ENCODE peak calls at places on chromosome 13, in eight cellular contexts. O is GM23248, W is left ventricle myocardium inferior, H is cardiac muscle cell, C is iPS DF 6.9, G is A549, U is fibroblast of lung, Q is A673. X is an unnamed sample. For H3K4me1, the result is how much of the 10 kb centered on the place peaks cover.

GRCh38 chr13:73657821-73658540 is 476.2 kb downstream of the KLF12 start:
- DNase-seq in O (peak), H (no peak), G (no peak), U (peak), C (no peak), Q (peak), W (peak), X (peak)

GRCh38 chr13:46778879-46779278 is 18.1 kb downstream of the ESD start:
- DNase-seq in Q (no peak), C (no peak), G (no peak), H (no peak), U (peak), W (no peak), O (peak), X (no peak)

GRCh38 chr13:28059214-28059613 is 41.2 kb downstream of the FLT3 start:
- DNase-seq in W (no peak), U (peak), C (peak), H (peak), O (peak), Q (peak), G (peak), X (peak)

GRCh38 chr13:114129649-114130062 is 2.8 kb downstream of the RASA3 start:
- DNase-seq in H (no peak), Q (no peak), G (no peak), U (no peak), W (no peak), C (no peak), O (no peak), X (no peak)

GRCh38 chr13:77516342-77516789 is 19.1 kb upstream of the SCEL start:
- DNase-seq in O (peak), G (no peak), H (no peak), U (peak), W (no peak), Q (peak), C (peak), X (no peak)

GRCh38 chr13:54975676-54976075 is 1947.1 kb downstream of the OLFM4 start:
- DNase-seq in U (no peak), W (no peak), Q (no peak), H (no peak), G (no peak), C (no peak), O (no peak), X (no peak)

GRCh38 chr13:74575729-74576125 is 441.5 kb upstream of the KLF12 start:
- DNase-seq in U (peak), O (peak), W (peak), C (no peak), H (peak), G (peak), Q (peak), X (peak)

GRCh38 chr13:104372128-104372527 is 1305.9 kb upstream of the SLC10A2 start:
- DNase-seq in Q (no peak), O (no peak), U (no peak), C (no peak), W (no peak), H (no peak), G (no peak), X (no peak)

GRCh38 chr13:32001392-32001768 is 30.2 kb upstream of the FRY start:
- DNase-seq in O (peak), H (peak), G (peak), U (peak), Q (peak), C (peak), W (peak), X (peak)

GRCh38 chr13:22144806-22145205 is 473.9 kb downstream of the FGF9 start:
- DNase-seq in O (no peak), C (no peak), G (no peak), W (no peak), H (no peak), U (no peak), Q (no peak), X (no peak)

GRCh38 chr13:31434613-31435012 is 234.8 kb downstream of the B3GLCT start:
- DNase-seq in C (no peak), W (no peak), G (no peak), H (no peak), Q (no peak), U (no peak), O (no peak), X (no peak)

GRCh38 chr13:113657851-113658741 is at the start of gene ATP4B:
- DNase-seq in C (no peak), U (no peak), W (peak), O (no peak), H (no peak), Q (no peak), G (no peak), X (no peak)

GRCh38 chr13:25766576-25766975 is 285.2 kb downstream of the SHISA2 start:
- DNase-seq in G (no peak), H (no peak), Q (no peak), C (no peak), U (no peak), O (no peak), W (no peak), X (no peak)

GRCh38 chr13:98599502-98600328 is 22.8 kb upstream of the STK24 start:
- DNase-seq in O (peak), C (no peak), Q (peak), U (no peak), H (peak), W (no peak), G (peak), X (no peak)

GRCh38 chr13:76856141-76856571 is 30.0 kb downstream of the KCTD12 start:
- DNase-seq in H (no peak), Q (peak), W (no peak), U (peak), C (no peak), G (no peak), O (peak), X (no peak)

GRCh38 chr13:83184819-83185218 is 697.5 kb downstream of the SLITRK1 start:
- DNase-seq in U (peak), C (no peak), O (peak), G (no peak), W (no peak), Q (no peak), H (no peak), X (no peak)

GRCh38 chr13:64684685-64685431 is 2545.3 kb downstream of the PCDH9 start:
- DNase-seq in Q (no peak), H (no peak), C (peak), O (peak), G (no peak), U (no peak), W (no peak), X (no peak)

GRCh38 chr13:46295531-46296464 is 84.1 kb downstream of the LRRC63 start:
- DNase-seq in H (no peak), Q (peak), O (peak), C (no peak), G (no peak), W (no peak), U (peak), X (peak)

GRCh38 chr13:34719060-34719875 is 222.8 kb upstream of the NBEA start:
- DNase-seq in C (no peak), Q (peak), W (no peak), U (no peak), O (no peak), G (no peak), H (no peak), X (no peak)

GRCh38 chr13:80458546-80458945 is 117.6 kb upstream of the SPRY2 start:
- DNase-seq in G (no peak), H (no peak), U (no peak), W (no peak), C (no peak), O (no peak), Q (peak), X (no peak)

GRCh38 chr13:64912141-64912540 is 2318.0 kb downstream of the PCDH9 start:
- DNase-seq in W (no peak), G (peak), H (no peak), O (peak), Q (peak), U (peak), C (no peak), X (no peak)

GRCh38 chr13:86397640-86398039 is 598.4 kb upstream of the SLITRK6 start:
- DNase-seq in H (no peak), C (no peak), W (no peak), U (no peak), O (no peak), Q (no peak), G (no peak), X (no peak)

GRCh38 chr13:28636677-28637317 is 22.1 kb upstream of the POMP start:
- DNase-seq in G (peak), U (peak), O (peak), H (peak), Q (peak), W (no peak), C (peak), X (peak)

GRCh38 chr13:93690139-93690538 is 463.5 kb downstream of the GPC6 start:
- DNase-seq in W (no peak), Q (peak), C (peak), H (peak), G (no peak), U (peak), O (peak), X (no peak)

GRCh38 chr13:99191900-99192399 is 8.7 kb upstream of the UBAC2 start:
- DNase-seq in O (peak), Q (no peak), C (no peak), G (no peak), H (no peak), W (no peak), U (peak), X (no peak)

GRCh38 chr13:92158335-92158734 is 759.9 kb downstream of the GPC5 start:
- DNase-seq in O (peak), G (no peak), Q (no peak), C (no peak), H (no peak), W (no peak), U (peak), X (no peak)

GRCh38 chr13:29758591-29759114 is 91.8 kb downstream of the UBL3 start:
- DNase-seq in H (no peak), W (no peak), G (no peak), Q (no peak), U (no peak), O (no peak), C (no peak), X (no peak)

GRCh38 chr13:113063091-113063491 is 42.5 kb upstream of the F7 start:
- DNase-seq in C (no peak), U (no peak), G (no peak), Q (no peak), W (no peak), H (no peak), O (no peak), X (no peak)

GRCh38 chr13:86907116-86907515 is 764.1 kb upstream of the SLITRK5 start:
- DNase-seq in H (no peak), O (no peak), Q (no peak), G (no peak), W (no peak), U (peak), C (no peak), X (no peak)

GRCh38 chr13:53411443-53411842 is 382.8 kb downstream of the OLFM4 start:
- DNase-seq in U (no peak), Q (no peak), C (no peak), G (no peak), W (no peak), O (no peak), H (no peak), X (no peak)

GRCh38 chr13:27622102-27622820 is 569 bp downstream of the POLR1D start:
- DNase-seq in W (no peak), O (peak), Q (peak), H (peak), U (peak), G (peak), C (no peak), X (peak)

GRCh38 chr13:35179494-35179893 is 237.4 kb downstream of the NBEA start:
- DNase-seq in W (no peak), Q (peak), O (peak), H (peak), C (no peak), U (no peak), G (no peak), X (no peak)

GRCh38 chr13:24630851-24631341 is 49.3 kb upstream of the ATP12A start:
- DNase-seq in O (peak), Q (no peak), C (no peak), W (no peak), U (peak), H (peak), G (no peak), X (no peak)

GRCh38 chr13:30601836-30602235 is 15.9 kb upstream of the USPL1 start:
- DNase-seq in H (no peak), C (no peak), Q (no peak), O (no peak), G (no peak), U (no peak), W (no peak), X (no peak)

GRCh38 chr13:50129923-50130685 is 114.9 kb downstream of the KCNRG start:
- DNase-seq in W (peak), C (no peak), H (peak), U (peak), O (peak), G (peak), Q (peak), X (peak)

GRCh38 chr13:41059896-41060722 is 1.2 kb upstream of the WBP4 start:
- DNase-seq in W (peak), Q (peak), C (peak), U (peak), G (peak), H (peak), O (peak), X (peak)
- H3K4me1 ChIP-seq in W (half or more), Q (under half), C (under half), U (under half), G (under half), H (under half), O (under half), X (under half)

GRCh38 chr13:38607136-38607535 is 79.7 kb upstream of the FREM2 start:
- DNase-seq in O (peak), W (no peak), U (no peak), H (no peak), Q (peak), C (no peak), G (no peak), X (no peak)

GRCh38 chr13:38606697-38607096 is 80.2 kb upstream of the FREM2 start:
- DNase-seq in W (no peak), O (no peak), U (no peak), C (no peak), H (no peak), Q (peak), G (no peak), X (no peak)

GRCh38 chr13:38602261-38602660 is 84.6 kb upstream of the FREM2 start:
- DNase-seq in G (no peak), Q (peak), C (no peak), W (no peak), H (no peak), U (no peak), O (no peak), X (no peak)
- H3K4me1 ChIP-seq in G (under half), Q (under half), C (under half), W (under half), H (under half), U (under half), O (under half), X (under half)

DNA sequence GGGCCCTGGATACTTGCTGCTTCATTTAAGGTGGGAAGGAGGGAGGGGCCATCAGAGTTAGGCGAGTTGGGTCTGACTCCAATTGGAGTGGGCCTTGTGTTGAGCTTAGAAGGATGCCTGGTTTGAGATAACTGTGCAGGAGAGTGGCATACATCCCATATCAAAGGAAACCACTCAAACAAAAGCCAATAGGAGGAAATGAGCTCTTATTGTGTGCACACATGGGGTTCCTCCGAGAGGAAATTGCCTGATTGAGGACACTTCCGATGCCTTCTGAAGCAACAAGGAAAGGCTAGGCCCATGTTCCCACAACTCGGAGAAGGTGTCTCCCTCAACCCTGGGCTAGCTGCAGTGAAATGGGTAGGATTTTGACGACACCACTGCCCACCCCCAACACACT is 19.6 kb downstream of the MBNL2 start:
- DNase-seq in H (no peak), U (no peak), C (no peak), G (no peak), W (no peak), O (no peak), Q (peak), X (no peak)
- H3K4me1 ChIP-seq in H (under half), U (under half), C (under half), G (half or more), W (half or more), O (half or more), Q (under half), X (half or more)

GRCh38 chr13:33233547-33233946 is 52.0 kb downstream of the STARD13 start:
- DNase-seq in W (peak), G (no peak), H (no peak), Q (no peak), C (no peak), O (no peak), U (no peak), X (peak)
- H3K4me1 ChIP-seq in W (half or more), G (under half), H (under half), Q (under half), C (under half), O (half or more), U (half or more), X (under half)

GRCh38 chr13:45105895-45106294 is 14.4 kb upstream of the GTF2F2 start:
- DNase-seq in W (no peak), Q (no peak), O (peak), U (peak), G (no peak), C (no peak), H (no peak), X (no peak)
- H3K4me1 ChIP-seq in W (under half), Q (under half), O (under half), U (under half), G (under half), C (under half), H (under half), X (under half)

DNA sequence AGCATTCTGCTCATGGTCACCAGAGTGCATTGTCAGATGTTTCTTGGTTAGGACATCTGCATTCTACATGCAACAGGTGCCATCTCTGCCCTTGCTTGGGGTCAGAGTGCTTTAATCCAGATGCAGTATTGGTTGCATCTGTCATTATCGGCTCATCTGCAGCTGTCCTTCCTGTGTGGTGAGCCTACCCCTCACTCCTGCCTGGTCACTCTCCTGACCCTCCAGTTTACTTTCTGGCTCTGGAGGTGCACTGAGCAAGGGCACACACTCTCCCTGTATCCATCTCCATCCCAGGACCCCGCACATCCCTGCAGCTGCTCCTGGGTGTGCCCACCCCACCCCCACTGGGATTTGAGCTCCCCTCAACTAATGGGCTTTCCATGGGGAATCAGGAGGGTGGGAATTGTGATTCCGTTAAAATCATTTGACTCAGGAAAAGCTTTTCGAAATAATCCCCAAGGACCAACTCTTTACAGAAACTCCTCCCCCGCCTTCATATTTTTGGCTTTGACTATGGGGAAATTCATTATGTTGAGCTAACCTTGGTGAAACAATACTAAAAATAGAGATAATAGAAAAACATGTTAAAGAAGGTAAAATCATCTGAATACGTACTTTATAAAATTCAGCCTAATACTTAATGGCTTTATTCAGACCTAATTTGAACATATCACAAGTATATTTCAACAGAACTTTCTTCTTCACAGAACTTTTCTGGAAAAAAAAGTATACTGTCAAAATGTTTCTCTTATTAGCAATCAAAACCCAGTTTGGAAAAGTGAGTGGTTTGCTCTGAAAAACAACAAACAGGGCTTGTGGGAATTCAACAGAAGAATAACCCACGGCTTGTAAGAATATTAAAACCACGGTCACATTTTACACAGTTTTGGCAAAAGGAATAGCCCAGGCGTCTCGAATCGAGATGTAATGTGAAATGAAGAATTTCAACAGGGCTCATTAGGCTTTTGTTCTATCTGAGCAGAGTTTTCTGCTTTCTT is 70.4 kb downstream of the COL4A2 start:
- DNase-seq in H (no peak), O (no peak), W (no peak), C (no peak), U (no peak), Q (no peak), G (no peak), X (no peak)
- H3K4me1 ChIP-seq in H (under half), O (under half), W (half or more), C (under half), U (under half), Q (half or more), G (under half), X (under half)

GRCh38 chr13:43058836-43059235 is 35.5 kb downstream of the DNAJC15 start:
- DNase-seq in Q (no peak), U (no peak), G (no peak), H (no peak), O (no peak), C (no peak), W (no peak), X (no peak)

GRCh38 chr13:43061496-43062280 is 38.3 kb downstream of the DNAJC15 start:
- DNase-seq in O (no peak), H (no peak), U (no peak), Q (no peak), G (no peak), C (no peak), W (no peak), X (no peak)

GRCh38 chr13:43054803-43055802 is 31.7 kb downstream of the DNAJC15 start:
- DNase-seq in W (no peak), Q (peak), G (peak), O (peak), C (peak), H (peak), U (peak), X (no peak)

GRCh38 chr13:43057653-43058317 is 34.4 kb downstream of the DNAJC15 start:
- DNase-seq in Q (peak), U (peak), O (no peak), W (no peak), C (no peak), G (no peak), H (no peak), X (no peak)

GRCh38 chr13:43058318-43058674 is 34.9 kb downstream of the DNAJC15 start:
- DNase-seq in U (peak), C (no peak), W (no peak), H (no peak), Q (peak), O (peak), G (peak), X (no peak)
- H3K4me1 ChIP-seq in U (under half), C (under half), W (half or more), H (under half), Q (under half), O (under half), G (under half), X (under half)

GRCh38 chr13:51587372-51587771 is 3.1 kb downstream of the WDFY2 start:
- DNase-seq in W (no peak), Q (no peak), G (no peak), H (no peak), U (no peak), C (no peak), O (no peak), X (no peak)
- H3K4me1 ChIP-seq in W (half or more), Q (half or more), G (half or more), H (half or more), U (under half), C (under half), O (half or more), X (half or more)

DNA sequence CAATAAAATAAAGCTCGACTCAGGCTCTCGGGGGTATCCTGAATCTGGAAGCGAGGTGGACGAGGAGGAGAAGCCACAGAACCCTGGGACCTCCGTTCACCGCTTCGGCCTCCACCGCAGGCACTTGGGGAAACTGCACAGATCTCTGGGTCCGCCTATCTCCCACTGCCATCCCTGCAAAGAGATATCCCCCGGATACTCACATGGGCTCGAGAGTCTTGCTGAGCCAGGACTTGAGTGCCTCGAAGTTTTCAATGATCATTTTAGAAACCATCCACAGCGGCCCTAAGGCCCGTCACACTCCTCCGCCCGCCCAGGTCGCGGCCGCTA is 589 bp downstream of the RBM26 start:
- DNase-seq in O (peak), G (peak), H (no peak), U (no peak), W (no peak), C (no peak), Q (peak), X (peak)
- H3K4me1 ChIP-seq in O (under half), G (under half), H (under half), U (under half), W (half or more), C (under half), Q (under half), X (half or more)

X was measured in body of pancreas.